ENCODE peak calls at places on chromosomes 2 and 18, in six cellular contexts. M, G, D, V, O and B are unnamed samples.

GRCh38 chr2:174486614-174487535 is at the start of gene GPR155:
- DNase-seq in G (peak), D (peak), O (peak), M (peak), V (peak), B (peak)

GRCh38 chr2:79511320-79511951 is 1.4 kb upstream of the CTNNA2 start:
- DNase-seq in D (peak), V (peak), G (peak), M (no peak), O (no peak), B (peak)

GRCh38 chr2:158688722-158689121 is 106.4 kb upstream of the DAPL1 start:
- DNase-seq in G (peak), V (no peak), D (peak), M (no peak), O (no peak), B (peak)

GRCh38 chr2:46239847-46240181 is 57.4 kb upstream of the EPAS1 start:
- DNase-seq in G (no peak), O (no peak), M (no peak), D (no peak), V (no peak), B (no peak)

GRCh38 chr2:192208848-192209247 is 14.1 kb upstream of the TMEFF2 start:
- DNase-seq in G (no peak), M (no peak), V (no peak), O (no peak), D (no peak), B (no peak)

GRCh38 chr2:71207601-71208000 is 19.3 kb downstream of the PAIP2B start:
- DNase-seq in D (no peak), M (no peak), O (no peak), G (no peak), V (no peak), B (no peak)

GRCh38 chr2:111617804-111618576 is 266.0 kb downstream of the ANAPC1 start:
- DNase-seq in G (no peak), D (no peak), M (no peak), O (no peak), V (no peak), B (no peak)

GRCh38 chr18:58392336-58393000 is 236.4 kb downstream of the ALPK2 start:
- DNase-seq in G (peak), V (no peak), D (peak), O (no peak), M (no peak), B (peak)

GRCh38 chr2:168336786-168337388 is 89.5 kb upstream of the STK39 start:
- DNase-seq in G (no peak), M (no peak), O (peak), D (peak), V (peak), B (no peak)

GRCh38 chr2:137467246-137467862 is 496.9 kb upstream of the HNMT start:
- DNase-seq in G (peak), O (no peak), V (peak), M (no peak), D (peak), B (no peak)

GRCh38 chr18:59478591-59478990 is 119.5 kb upstream of the LMAN1 start:
- DNase-seq in V (no peak), O (no peak), G (peak), D (no peak), M (no peak), B (peak)

GRCh38 chr18:37631422-37631821 is 65.8 kb upstream of the CELF4 start:
- DNase-seq in V (no peak), D (no peak), M (no peak), G (no peak), O (no peak), B (no peak)

GRCh38 chr2:8761529-8762164 is 75.8 kb downstream of the KIDINS220 start:
- DNase-seq in G (peak), V (no peak), O (no peak), D (peak), M (no peak), B (peak)

GRCh38 chr2:173963323-173963816 is 1.8 kb downstream of the SP3 start:
- DNase-seq in O (no peak), D (peak), V (no peak), G (peak), M (no peak), B (peak)

DNA sequence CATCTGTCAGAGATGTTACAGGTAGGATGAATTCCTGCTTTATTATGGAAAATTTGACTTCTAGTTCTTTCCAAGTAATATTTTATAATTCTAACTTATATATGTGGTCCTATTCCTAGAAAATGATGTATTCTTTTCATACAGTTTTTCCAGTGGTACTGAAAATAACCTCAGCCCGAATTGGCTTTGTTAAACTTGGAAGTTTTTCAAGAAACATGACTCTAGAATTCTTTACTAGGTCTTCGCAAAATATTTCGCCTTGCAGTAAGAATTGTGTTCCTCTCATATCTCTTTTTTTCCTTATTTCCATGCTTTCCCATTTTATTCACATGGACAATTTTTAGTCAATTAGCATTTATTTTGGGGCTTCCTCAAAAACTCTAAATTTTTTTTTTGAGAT is 60.5 kb downstream of the BMPR2 start:
- DNase-seq in O (no peak), M (no peak), D (no peak), G (peak), V (no peak), B (peak)
- H3K27ac ChIP-seq in O (no peak), M (no peak), D (no peak), G (no peak), V (no peak), B (no peak)

DNA sequence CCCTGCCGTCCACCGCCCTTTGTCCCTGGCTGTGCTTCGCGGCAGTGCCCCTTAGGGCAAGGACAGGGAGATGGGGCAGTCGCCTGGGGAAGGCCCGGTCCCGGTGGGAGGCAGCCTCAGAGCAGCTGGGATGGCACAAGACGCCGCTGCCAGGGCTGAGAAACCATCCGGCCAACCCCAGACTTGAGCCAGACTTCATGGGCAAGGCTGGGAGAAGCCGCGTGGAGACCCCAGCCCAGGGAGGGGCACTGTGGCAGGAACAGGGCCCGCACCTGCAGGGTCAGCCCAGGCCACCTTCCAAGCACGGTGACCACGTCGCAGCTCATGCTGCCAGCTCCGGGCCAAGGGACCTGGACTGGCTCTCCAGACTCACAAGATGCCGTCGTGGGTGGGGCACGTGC is 84.0 kb downstream of the NFATC1 start:
- DNase-seq in M (no peak), O (peak), V (no peak), G (no peak), D (no peak), B (no peak)
- H3K27ac ChIP-seq in M (no peak), O (no peak), V (no peak), G (no peak), D (no peak), B (no peak)

GRCh38 chr18:24603151-24603550 is 142.7 kb downstream of the HRH4 start:
- DNase-seq in D (no peak), O (no peak), G (no peak), M (no peak), V (no peak), B (no peak)
- H3K27ac ChIP-seq in D (no peak), O (no peak), G (no peak), M (no peak), V (no peak), B (no peak)

GRCh38 chr2:219644801-219645480 is 17.5 kb downstream of the SLC4A3 start:
- DNase-seq in D (no peak), M (no peak), V (no peak), O (peak), G (peak), B (peak)

GRCh38 chr2:219648963-219649362 is 21.5 kb downstream of the SLC4A3 start:
- DNase-seq in M (no peak), V (no peak), G (no peak), D (no peak), O (no peak), B (no peak)

GRCh38 chr2:219643788-219644398 is 16.5 kb downstream of the SLC4A3 start:
- DNase-seq in D (peak), G (no peak), V (no peak), O (no peak), M (no peak), B (no peak)

GRCh38 chr2:219643084-219643473 is 15.6 kb downstream of the SLC4A3 start:
- DNase-seq in O (no peak), G (no peak), D (no peak), M (no peak), V (no peak), B (no peak)

GRCh38 chr2:219645631-219646527 is 18.4 kb downstream of the SLC4A3 start:
- DNase-seq in D (peak), G (peak), O (no peak), V (no peak), M (peak), B (peak)
- H3K27ac ChIP-seq in D (no peak), G (peak), O (peak), V (no peak), M (peak), B (no peak)

GRCh38 chr2:202149953-202150352 is 76.9 kb downstream of the KIAA2012 start:
- DNase-seq in M (no peak), O (no peak), V (no peak), D (no peak), G (peak), B (peak)
- H3K27ac ChIP-seq in M (no peak), O (no peak), V (no peak), D (no peak), G (no peak), B (no peak)

GRCh38 chr2:120595739-120596138 is 139.9 kb upstream of the GLI2 start:
- DNase-seq in M (no peak), V (no peak), D (no peak), G (no peak), O (peak), B (no peak)

GRCh38 chr2:120596191-120596781 is 139.4 kb upstream of the GLI2 start:
- DNase-seq in O (peak), D (no peak), G (peak), M (no peak), V (no peak), B (no peak)

GRCh38 chr2:120597595-120598193 is 138.0 kb upstream of the GLI2 start:
- DNase-seq in D (no peak), M (no peak), V (no peak), G (peak), O (peak), B (peak)

GRCh38 chr2:120598416-120598815 is 137.3 kb upstream of the GLI2 start:
- DNase-seq in V (no peak), O (peak), D (no peak), M (no peak), G (no peak), B (no peak)

DNA sequence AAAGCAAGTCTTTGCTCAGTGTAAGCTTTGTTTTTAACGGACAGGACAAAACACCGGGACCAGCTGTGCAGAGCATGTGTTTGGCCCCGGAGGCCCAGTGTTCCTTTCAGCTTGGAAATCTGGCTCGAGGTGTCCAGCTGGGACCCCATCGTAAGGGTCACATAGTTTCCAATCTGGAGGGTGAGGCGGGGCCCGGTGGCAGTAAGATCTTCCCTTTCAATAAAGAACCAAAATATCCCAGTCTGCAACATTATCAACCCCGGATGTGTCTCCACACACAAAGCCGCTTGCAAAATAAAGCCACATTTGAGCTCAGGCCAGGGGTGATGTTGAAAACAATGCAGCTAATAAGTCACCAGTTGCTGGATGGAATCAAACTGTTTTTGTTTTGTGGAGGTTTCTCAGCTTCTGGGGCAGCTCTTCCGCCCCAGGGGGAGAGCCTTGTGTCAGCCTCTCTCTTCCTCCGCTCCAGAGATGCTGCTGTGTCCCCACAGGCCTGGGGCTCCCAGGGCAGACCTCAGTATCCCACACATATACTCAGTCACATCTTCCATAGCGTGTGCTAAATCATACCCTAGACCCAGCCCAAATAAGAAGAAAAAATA is 138.6 kb upstream of the GLI2 start:
- DNase-seq in V (peak), O (peak), M (peak), G (peak), D (no peak), B (peak)
- H3K27ac ChIP-seq in V (peak), O (peak), M (peak), G (no peak), D (no peak), B (no peak)

GRCh38 chr2:208315081-208315788 is 49.2 kb downstream of the PIKFYVE start:
- DNase-seq in M (no peak), G (peak), D (no peak), V (no peak), O (no peak), B (peak)
- H3K27ac ChIP-seq in M (no peak), G (no peak), D (no peak), V (no peak), O (no peak), B (peak)

GRCh38 chr2:32119161-32119560 is 46.5 kb upstream of the SLC30A6 start:
- DNase-seq in D (no peak), O (no peak), V (no peak), G (no peak), M (no peak), B (no peak)
- H3K27ac ChIP-seq in D (no peak), O (no peak), V (no peak), G (no peak), M (no peak), B (no peak)